ENCODE peak calls at places on chromosomes 1 and 21, in five cellular contexts. J, W, Z, C and I are unnamed samples.

GRCh38 chr1:76158126-76158525 is 83.6 kb downstream of the ST6GALNAC3 start:
- DNase-seq in C (no peak), J (no peak), Z (no peak), W (no peak), I (no peak)

GRCh38 chr1:218346391-218347204 is 1.5 kb downstream of the TGFB2 start:
- DNase-seq in Z (no peak), C (no peak), W (no peak), J (peak; percentile 31), I (no peak)

GRCh38 chr1:213327318-213327667 is 276.3 kb downstream of the RPS6KC1 start:
- DNase-seq in W (no peak), Z (no peak), J (peak; percentile 89), C (no peak), I (no peak)

GRCh38 chr1:243345205-243345604 is 89.4 kb downstream of the SDCCAG8 start:
- DNase-seq in W (no peak), J (peak; percentile 31), C (no peak), Z (no peak), I (no peak)

GRCh38 chr1:43671626-43672330 is 21.8 kb downstream of the KDM4A start:
- DNase-seq in C (no peak), J (peak; percentile 82), W (no peak), Z (no peak), I (no peak)

GRCh38 chr21:42513151-42513984 is at the start of gene SLC37A1:
- DNase-seq in J (no peak), C (peak; percentile 41), Z (no peak), W (no peak), I (peak; percentile 24)

GRCh38 chr1:22728751-22729399 is 18.2 kb downstream of the EPHB2 start:
- DNase-seq in C (no peak), W (no peak), Z (no peak), J (no peak), I (no peak)

GRCh38 chr1:218480137-218480536 is 135.0 kb downstream of the TGFB2 start:
- DNase-seq in C (no peak), Z (peak; percentile 80), W (no peak), J (peak; percentile 93), I (no peak)

GRCh38 chr1:92791487-92792058 is 6.7 kb upstream of the EVI5 start:
- DNase-seq in J (no peak), Z (no peak), C (no peak), W (no peak), I (no peak)

GRCh38 chr1:77175230-77175844 is 43.9 kb downstream of the PIGK start:
- DNase-seq in Z (no peak), W (no peak), J (no peak), C (no peak), I (no peak)

GRCh38 chr1:9413877-9414213 is 121.2 kb downstream of the SPSB1 start:
- DNase-seq in J (no peak), C (no peak), W (no peak), Z (no peak), I (no peak)

GRCh38 chr21:45164124-45164511 is 89.7 kb downstream of the ADARB1 start:
- DNase-seq in W (no peak), C (no peak), J (peak; percentile 17), Z (no peak), I (no peak)

GRCh38 chr1:197423006-197423405 is 155.0 kb downstream of the CRB1 start:
- DNase-seq in C (no peak), J (peak; percentile 6), Z (no peak), W (no peak), I (no peak)

GRCh38 chr1:54110991-54111390 is 41.8 kb downstream of the CDCP2 start:
- DNase-seq in W (no peak), J (no peak), C (no peak), Z (no peak), I (no peak)

GRCh38 chr1:39127513-39127912 is 77.0 kb upstream of the MACF1 start:
- DNase-seq in W (no peak), C (no peak), J (peak; percentile 68), Z (peak; percentile 95), I (no peak)

GRCh38 chr1:156075775-156076204 is 6.5 kb downstream of the MEX3A start:
- DNase-seq in J (no peak), W (no peak), Z (no peak), C (no peak), I (no peak)

GRCh38 chr1:47434051-47434842 is 3.6 kb upstream of the FOXD2 start:
- DNase-seq in J (peak; percentile 70), Z (no peak), C (no peak), W (no peak), I (no peak)

GRCh38 chr1:37033355-37034291 is 692 bp downstream of the GRIK3 start:
- DNase-seq in W (no peak), J (no peak), C (no peak), Z (no peak), I (no peak)

GRCh38 chr1:203586495-203586894 is 40.1 kb upstream of the ATP2B4 start:
- DNase-seq in W (no peak), C (no peak), Z (no peak), J (no peak), I (no peak)

GRCh38 chr21:39004776-39005605 is 178.3 kb downstream of the PSMG1 start:
- DNase-seq in Z (no peak), W (no peak), J (peak; percentile 49), C (no peak), I (no peak)

GRCh38 chr21:34337741-34338140 is 26.1 kb upstream of the KCNE2 start:
- DNase-seq in Z (no peak), W (no peak), C (no peak), J (no peak), I (no peak)

GRCh38 chr1:229579101-229579651 is 20.7 kb upstream of the ABCB10 start:
- DNase-seq in Z (peak; percentile 51), J (peak; percentile 12), C (no peak), W (no peak), I (no peak)

GRCh38 chr1:59412705-59413326 is 115.9 kb downstream of the FGGY start:
- DNase-seq in C (no peak), Z (no peak), W (no peak), J (no peak), I (no peak)

GRCh38 chr1:159891275-159892157 is 8.4 kb downstream of the CFAP45 start:
- DNase-seq in J (peak; percentile 87), W (peak; percentile 55), Z (peak; percentile 79), C (peak; percentile 78), I (peak; percentile 71)

GRCh38 chr1:94690033-94690712 is 130.0 kb upstream of the SLC44A3 start:
- DNase-seq in C (no peak), W (no peak), Z (no peak), J (peak; percentile 99), I (no peak)

GRCh38 chr1:43363283-43363934 is 4.4 kb downstream of the ELOVL1 start:
- DNase-seq in W (no peak), C (no peak), Z (no peak), J (no peak), I (no peak)

GRCh38 chr1:201013991-201014815 is 9.3 kb downstream of the KIF21B start:
- DNase-seq in W (no peak), Z (no peak), J (no peak), C (no peak), I (no peak)